ENCODE peak calls at places on chromosomes 13 and 19, in eight cellular contexts. One of them, this sample, is unnamed. For H3K4me1, the result is how much of the 10 kb centered on the place peaks cover.

GRCh38 chr13:112766336-112766735 is 76.5 kb downstream of the ATP11A start:
- DNase-seq in psoas muscle: no peak
- DNase-seq in gastrocnemius medialis: no peak
- DNase-seq in PC-9: no peak
- DNase-seq in cardiac muscle cell: no peak
- DNase-seq in heart right ventricle: no peak
- DNase-seq in uterus: no peak
- DNase-seq in IMR-90: no peak
- DNase-seq in this sample: no peak

GRCh38 chr19:41998246-41999020 is 4.4 kb upstream of the ATP1A3 start:
- DNase-seq in psoas muscle: no peak
- DNase-seq in gastrocnemius medialis: no peak
- DNase-seq in PC-9: no peak
- DNase-seq in cardiac muscle cell: peak
- DNase-seq in heart right ventricle: no peak
- DNase-seq in uterus: no peak
- DNase-seq in IMR-90: peak
- DNase-seq in this sample: no peak

GRCh38 chr13:114017028-114017630 is 43.3 kb upstream of the C13orf46 start:
- DNase-seq in psoas muscle: peak
- DNase-seq in gastrocnemius medialis: no peak
- DNase-seq in PC-9: no peak
- DNase-seq in cardiac muscle cell: peak
- DNase-seq in heart right ventricle: no peak
- DNase-seq in uterus: no peak
- DNase-seq in IMR-90: peak
- DNase-seq in this sample: no peak

GRCh38 chr19:16458391-16459128 is 13.2 kb downstream of the EPS15L1 start:
- DNase-seq in psoas muscle: no peak
- DNase-seq in gastrocnemius medialis: peak
- DNase-seq in PC-9: no peak
- DNase-seq in cardiac muscle cell: no peak
- DNase-seq in heart right ventricle: no peak
- DNase-seq in uterus: no peak
- DNase-seq in IMR-90: no peak
- DNase-seq in this sample: no peak

GRCh38 chr13:101452519-101453485 is at the start of gene ITGBL1:
- DNase-seq in psoas muscle: peak
- DNase-seq in gastrocnemius medialis: no peak
- DNase-seq in PC-9: peak
- DNase-seq in cardiac muscle cell: peak
- DNase-seq in heart right ventricle: no peak
- DNase-seq in uterus: no peak
- DNase-seq in IMR-90: peak
- DNase-seq in this sample: no peak

GRCh38 chr19:45952691-45953505 is 20.8 kb downstream of the NOVA2 start:
- DNase-seq in psoas muscle: peak
- DNase-seq in gastrocnemius medialis: no peak
- DNase-seq in PC-9: no peak
- DNase-seq in cardiac muscle cell: peak
- DNase-seq in heart right ventricle: peak
- DNase-seq in uterus: no peak
- DNase-seq in IMR-90: peak
- DNase-seq in this sample: no peak

GRCh38 chr19:51511353-51511752 is 9.8 kb upstream of the SIGLEC12 start:
- DNase-seq in psoas muscle: no peak
- DNase-seq in gastrocnemius medialis: no peak
- DNase-seq in PC-9: no peak
- DNase-seq in cardiac muscle cell: peak
- DNase-seq in heart right ventricle: no peak
- DNase-seq in uterus: no peak
- DNase-seq in IMR-90: no peak
- DNase-seq in this sample: peak

GRCh38 chr13:102700088-102701031 is 5.5 kb upstream of the METTL21C start:
- DNase-seq in psoas muscle: no peak
- DNase-seq in gastrocnemius medialis: peak
- DNase-seq in PC-9: no peak
- DNase-seq in cardiac muscle cell: peak
- DNase-seq in heart right ventricle: no peak
- DNase-seq in uterus: peak
- DNase-seq in IMR-90: no peak
- DNase-seq in this sample: no peak

GRCh38 chr13:21537105-21537504 is 66.9 kb downstream of the MICU2 start:
- DNase-seq in psoas muscle: no peak
- DNase-seq in gastrocnemius medialis: no peak
- DNase-seq in PC-9: no peak
- DNase-seq in cardiac muscle cell: peak
- DNase-seq in heart right ventricle: no peak
- DNase-seq in uterus: no peak
- DNase-seq in IMR-90: peak
- DNase-seq in this sample: no peak

GRCh38 chr19:1039646-1040475 is at the start of gene ABCA7:
- DNase-seq in psoas muscle: peak
- DNase-seq in gastrocnemius medialis: peak
- DNase-seq in PC-9: peak
- DNase-seq in cardiac muscle cell: peak
- DNase-seq in heart right ventricle: peak
- DNase-seq in uterus: peak
- DNase-seq in IMR-90: peak
- DNase-seq in this sample: no peak

GRCh38 chr19:1038995-1039645 is 787 bp upstream of the ABCA7 start:
- DNase-seq in psoas muscle: peak
- DNase-seq in gastrocnemius medialis: no peak
- DNase-seq in PC-9: no peak
- DNase-seq in cardiac muscle cell: peak
- DNase-seq in heart right ventricle: no peak
- DNase-seq in uterus: no peak
- DNase-seq in IMR-90: peak
- DNase-seq in this sample: no peak

GRCh38 chr19:1035998-1036621 is 3.8 kb upstream of the ABCA7 start:
- DNase-seq in psoas muscle: no peak
- DNase-seq in gastrocnemius medialis: no peak
- DNase-seq in PC-9: no peak
- DNase-seq in cardiac muscle cell: no peak
- DNase-seq in heart right ventricle: no peak
- DNase-seq in uterus: no peak
- DNase-seq in IMR-90: no peak
- DNase-seq in this sample: no peak

GRCh38 chr19:1040476-1041271 is 767 bp downstream of the ABCA7 start:
- DNase-seq in psoas muscle: peak
- DNase-seq in gastrocnemius medialis: peak
- DNase-seq in PC-9: peak
- DNase-seq in cardiac muscle cell: peak
- DNase-seq in heart right ventricle: peak
- DNase-seq in uterus: peak
- DNase-seq in IMR-90: peak
- DNase-seq in this sample: no peak

DNA sequence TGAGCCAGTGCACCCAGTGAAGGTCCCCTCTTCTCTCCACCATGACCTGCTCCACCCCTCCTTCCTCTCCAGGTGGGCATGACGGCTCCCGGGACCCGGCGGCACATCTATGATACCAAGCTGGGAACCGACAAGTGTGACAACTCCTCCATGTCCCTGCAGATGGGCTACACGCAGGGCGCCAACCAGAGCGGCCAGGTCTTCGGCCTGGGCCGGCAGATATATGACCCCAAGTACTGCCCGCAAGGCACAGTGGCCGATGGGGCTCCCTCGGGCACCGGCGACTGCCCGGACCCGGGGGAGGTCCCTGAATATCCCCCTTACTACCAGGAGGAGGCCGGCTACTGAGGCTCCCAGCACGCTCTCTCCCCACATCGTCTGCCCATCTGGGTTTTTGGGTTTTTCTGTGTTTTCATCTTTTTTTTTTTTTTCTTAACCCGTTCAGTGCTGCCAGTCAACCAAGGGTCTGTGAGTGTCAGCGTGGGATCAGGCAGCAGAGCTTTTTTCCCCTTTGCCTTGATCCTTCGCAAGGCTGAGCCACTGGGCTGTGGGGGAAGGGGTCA is 2.3 kb upstream of the ABCA7 start:
- DNase-seq in psoas muscle: peak
- DNase-seq in gastrocnemius medialis: no peak
- DNase-seq in PC-9: no peak
- DNase-seq in cardiac muscle cell: no peak
- DNase-seq in heart right ventricle: no peak
- DNase-seq in uterus: no peak
- DNase-seq in IMR-90: no peak
- DNase-seq in this sample: no peak
- H3K4me1 ChIP-seq in psoas muscle: under half
- H3K4me1 ChIP-seq in gastrocnemius medialis: under half
- H3K4me1 ChIP-seq in PC-9: under half
- H3K4me1 ChIP-seq in cardiac muscle cell: under half
- H3K4me1 ChIP-seq in heart right ventricle: under half
- H3K4me1 ChIP-seq in uterus: under half
- H3K4me1 ChIP-seq in IMR-90: under half
- H3K4me1 ChIP-seq in this sample: under half

GRCh38 chr13:50400930-50401553 is 385.8 kb downstream of the KCNRG start:
- DNase-seq in psoas muscle: no peak
- DNase-seq in gastrocnemius medialis: no peak
- DNase-seq in PC-9: no peak
- DNase-seq in cardiac muscle cell: peak
- DNase-seq in heart right ventricle: no peak
- DNase-seq in uterus: no peak
- DNase-seq in IMR-90: peak
- DNase-seq in this sample: no peak
- H3K27ac ChIP-seq in psoas muscle: no peak
- H3K27ac ChIP-seq in gastrocnemius medialis: no peak
- H3K27ac ChIP-seq in PC-9: no peak
- H3K27ac ChIP-seq in cardiac muscle cell: no peak
- H3K27ac ChIP-seq in heart right ventricle: peak
- H3K27ac ChIP-seq in uterus: no peak
- H3K27ac ChIP-seq in IMR-90: peak
- H3K27ac ChIP-seq in this sample: no peak

DNA sequence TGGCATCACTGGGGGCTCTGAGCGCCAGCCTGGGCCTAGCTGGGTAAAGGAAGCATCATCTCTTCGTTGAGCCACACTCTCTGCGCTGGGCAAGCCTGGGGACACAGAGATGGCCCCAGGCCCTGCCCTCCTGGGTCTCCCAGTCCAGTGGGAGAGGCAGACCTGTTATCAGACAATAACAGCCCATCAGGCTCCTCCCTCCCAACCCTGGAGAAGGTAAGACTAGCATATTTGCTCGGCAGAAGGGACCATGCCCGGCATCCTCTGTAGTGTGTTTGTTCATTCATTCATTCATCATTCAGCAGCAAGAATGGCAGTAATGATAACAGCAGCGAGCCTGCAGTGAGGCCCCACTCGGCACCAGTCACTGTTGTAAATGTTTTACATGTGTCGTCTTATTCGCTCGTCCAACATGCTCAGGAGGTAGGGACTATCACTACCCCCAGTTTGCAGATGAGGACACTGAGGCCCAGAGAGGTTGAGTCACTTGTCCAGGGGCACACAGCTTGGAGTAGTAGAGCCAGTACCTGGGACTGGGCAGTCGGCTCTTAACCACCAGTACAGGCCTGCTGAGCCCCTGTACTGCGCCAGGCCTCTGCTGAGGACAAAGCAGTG is 33.2 kb downstream of the PAK4 start:
- DNase-seq in psoas muscle: no peak
- DNase-seq in gastrocnemius medialis: no peak
- DNase-seq in PC-9: no peak
- DNase-seq in cardiac muscle cell: no peak
- DNase-seq in heart right ventricle: no peak
- DNase-seq in uterus: no peak
- DNase-seq in IMR-90: no peak
- DNase-seq in this sample: no peak
- H3K4me1 ChIP-seq in psoas muscle: under half
- H3K4me1 ChIP-seq in gastrocnemius medialis: under half
- H3K4me1 ChIP-seq in PC-9: under half
- H3K4me1 ChIP-seq in cardiac muscle cell: under half
- H3K4me1 ChIP-seq in heart right ventricle: under half
- H3K4me1 ChIP-seq in uterus: under half
- H3K4me1 ChIP-seq in IMR-90: under half
- H3K4me1 ChIP-seq in this sample: half or more

DNA sequence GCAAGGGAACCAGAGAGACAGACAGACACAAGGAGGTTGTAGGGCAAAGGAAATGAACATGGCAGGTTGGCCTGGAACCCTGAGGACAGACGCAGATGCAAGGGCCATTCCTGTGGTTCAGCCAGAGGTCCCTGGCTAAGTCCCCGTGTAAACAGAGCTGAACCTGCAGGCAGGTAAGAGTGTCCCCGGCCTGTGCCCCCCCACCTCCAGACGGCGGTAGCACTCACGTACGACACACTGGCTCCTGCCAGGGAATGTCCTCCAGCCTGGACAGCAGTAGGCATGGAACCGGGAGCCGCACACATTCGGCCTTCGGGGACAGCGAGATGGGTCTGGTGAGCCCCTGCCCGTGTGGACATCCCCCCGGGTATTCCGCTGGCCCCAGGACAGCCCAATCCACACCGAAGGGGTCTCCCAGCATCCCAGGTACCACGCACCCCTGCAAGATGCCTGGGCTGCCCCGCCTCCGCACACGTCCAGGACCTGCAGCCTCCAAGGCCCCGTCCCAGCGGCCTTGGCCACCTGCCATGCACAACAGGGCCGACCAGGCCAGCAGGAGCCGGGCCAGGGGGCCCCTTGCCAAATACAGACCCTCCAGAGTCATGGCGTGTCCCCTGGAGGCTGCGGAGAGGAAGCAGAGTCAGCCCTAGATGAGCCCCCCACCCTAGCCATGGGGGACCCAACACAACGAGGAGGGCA is 2.4 kb downstream of the FBN3 start:
- DNase-seq in psoas muscle: no peak
- DNase-seq in gastrocnemius medialis: no peak
- DNase-seq in PC-9: no peak
- DNase-seq in cardiac muscle cell: no peak
- DNase-seq in heart right ventricle: no peak
- DNase-seq in uterus: no peak
- DNase-seq in IMR-90: no peak
- DNase-seq in this sample: no peak
- H3K27ac ChIP-seq in psoas muscle: no peak
- H3K27ac ChIP-seq in gastrocnemius medialis: no peak
- H3K27ac ChIP-seq in PC-9: no peak
- H3K27ac ChIP-seq in cardiac muscle cell: no peak
- H3K27ac ChIP-seq in heart right ventricle: no peak
- H3K27ac ChIP-seq in uterus: no peak
- H3K27ac ChIP-seq in IMR-90: no peak
- H3K27ac ChIP-seq in this sample: no peak

GRCh38 chr13:34216251-34216650 is 398.3 kb downstream of the RFC3 start:
- DNase-seq in psoas muscle: no peak
- DNase-seq in gastrocnemius medialis: no peak
- DNase-seq in PC-9: no peak
- DNase-seq in cardiac muscle cell: peak
- DNase-seq in heart right ventricle: no peak
- DNase-seq in uterus: no peak
- DNase-seq in IMR-90: no peak
- DNase-seq in this sample: no peak
- H3K4me1 ChIP-seq in psoas muscle: under half
- H3K4me1 ChIP-seq in gastrocnemius medialis: under half
- H3K4me1 ChIP-seq in PC-9: under half
- H3K4me1 ChIP-seq in cardiac muscle cell: under half
- H3K4me1 ChIP-seq in heart right ventricle: under half
- H3K4me1 ChIP-seq in uterus: under half
- H3K4me1 ChIP-seq in IMR-90: under half
- H3K4me1 ChIP-seq in this sample: under half

This sample was measured in vagina.